ENCODE peak calls at places on chromosome 19, in eight cellular contexts. L is stimulated activated CD8-positive, alpha-beta memory T cell treated with anti-CD3 and anti-CD28 coated beads, Interleukin-4, amount 100 ng/mL, for 4 hours; G is NCI-H1105; Y is HEK293T; H is iris pigment epithelial cell; V is ascending aorta; U is A549; W is endothelial cell. Q is an unnamed sample.

GRCh38 chr19:41192574-41193419 is at the start of gene CYP2S1:
- DNase-seq in U (peak), Y (peak), G (no peak), H (peak), V (no peak), L (no peak), W (peak), Q (peak)

GRCh38 chr19:17420267-17420924 is 549 bp downstream of the MVB12A start:
- DNase-seq in W (peak), U (peak), V (no peak), Y (no peak), H (no peak), L (no peak), G (peak), Q (peak)

GRCh38 chr19:6459356-6460098 is at the start of gene SLC25A23:
- DNase-seq in W (peak), Y (peak), G (peak), U (peak), V (no peak), H (peak), L (peak), Q (peak)

GRCh38 chr19:52896431-52897148 is 845 bp downstream of the ZNF320 start:
- DNase-seq in L (no peak), G (no peak), U (no peak), Y (peak), V (no peak), W (peak), H (peak), Q (peak)

GRCh38 chr19:33196446-33197193 is 2.5 kb downstream of the LRP3 start:
- DNase-seq in V (no peak), W (no peak), H (no peak), G (no peak), Y (no peak), U (no peak), L (no peak), Q (no peak)

GRCh38 chr19:6424190-6424938 is at the start of gene KHSRP:
- DNase-seq in L (no peak), Y (no peak), V (no peak), H (no peak), W (peak), G (peak), U (no peak), Q (no peak)

GRCh38 chr19:33429891-33430673 is 56.6 kb downstream of the CEBPG start:
- DNase-seq in W (no peak), H (no peak), G (no peak), L (no peak), V (no peak), Y (no peak), U (no peak), Q (no peak)

GRCh38 chr19:29467824-29468401 is 57.9 kb upstream of the VSTM2B start:
- DNase-seq in L (no peak), U (peak), G (peak), V (no peak), W (no peak), Y (peak), H (peak), Q (peak)

GRCh38 chr19:38318595-38319142 is 976 bp upstream of the KCNK6 start:
- DNase-seq in U (no peak), L (no peak), G (no peak), W (no peak), Y (no peak), H (no peak), V (no peak), Q (no peak)

GRCh38 chr19:3509566-3509989 is 3.5 kb downstream of the FZR1 start:
- DNase-seq in U (no peak), W (no peak), G (no peak), V (no peak), H (peak), L (no peak), Y (no peak), Q (no peak)

GRCh38 chr19:34925278-34925855 is 1.3 kb upstream of the ZNF30 start:
- DNase-seq in Y (no peak), L (no peak), U (no peak), W (no peak), H (no peak), V (no peak), G (no peak), Q (no peak)

GRCh38 chr19:50377051-50377441 is 789 bp downstream of the NR1H2 start:
- DNase-seq in Y (peak), H (no peak), W (no peak), V (no peak), L (no peak), G (peak), U (peak), Q (peak)

GRCh38 chr19:6423499-6424189 is 967 bp downstream of the KHSRP start:
- DNase-seq in W (peak), U (no peak), L (no peak), G (no peak), V (no peak), Y (peak), H (peak), Q (peak)

GRCh38 chr19:56111601-56112312 is 9.3 kb downstream of the ZNF787 start:
- DNase-seq in V (no peak), L (peak), G (no peak), H (no peak), U (no peak), Y (no peak), W (no peak), Q (no peak)

GRCh38 chr19:48925240-48925843 is 8.2 kb upstream of the DHDH start:
- DNase-seq in W (no peak), U (peak), V (no peak), H (peak), Y (no peak), G (no peak), L (no peak), Q (no peak)

GRCh38 chr19:3632098-3632497 is 5.5 kb upstream of the CACTIN start:
- DNase-seq in L (no peak), W (no peak), Y (no peak), V (no peak), U (no peak), G (no peak), H (no peak), Q (no peak)

GRCh38 chr19:35663981-35664380 is 2.3 kb upstream of the UPK1A start:
- DNase-seq in G (no peak), Y (no peak), H (no peak), U (no peak), W (no peak), L (no peak), V (no peak), Q (no peak)

GRCh38 chr19:6516659-6517291 is 14.1 kb upstream of the TNFSF9 start:
- DNase-seq in V (peak), W (peak), U (peak), Y (peak), L (peak), G (peak), H (peak), Q (peak)

GRCh38 chr19:32316034-32316433 is 29.4 kb upstream of the ZNF507 start:
- DNase-seq in H (no peak), U (no peak), V (no peak), L (no peak), W (no peak), Y (no peak), G (no peak), Q (peak)

GRCh38 chr19:40691421-40692211 is 1.2 kb upstream of the NUMBL start:
- DNase-seq in V (no peak), U (peak), H (no peak), G (peak), L (no peak), Y (no peak), W (no peak), Q (no peak)

GRCh38 chr19:16527334-16527935 is 14.8 kb downstream of the CHERP start:
- DNase-seq in U (no peak), V (no peak), G (no peak), H (no peak), W (no peak), Y (no peak), L (no peak), Q (no peak)

GRCh38 chr19:29259867-29260281 is 46.9 kb upstream of the UQCRFS1 start:
- DNase-seq in Y (no peak), V (no peak), W (no peak), L (no peak), H (no peak), G (no peak), U (no peak), Q (no peak)

GRCh38 chr19:17659996-17660395 is 28.2 kb downstream of the UNC13A start:
- DNase-seq in V (no peak), H (no peak), G (no peak), L (no peak), W (no peak), U (no peak), Y (no peak), Q (no peak)

GRCh38 chr19:57406516-57407123 is 4.3 kb upstream of the ZNF17 start:
- DNase-seq in H (peak), U (peak), V (no peak), G (peak), Y (peak), W (peak), L (peak), Q (peak)

GRCh38 chr19:16598848-16599247 is 26.6 kb upstream of the SLC35E1 start:
- DNase-seq in Y (no peak), G (no peak), H (no peak), L (no peak), W (no peak), V (no peak), U (no peak), Q (no peak)

GRCh38 chr19:4635763-4636135 is 3.6 kb upstream of the TNFAIP8L1 start:
- DNase-seq in W (no peak), H (no peak), L (no peak), Y (no peak), U (no peak), V (no peak), G (no peak), Q (no peak)

GRCh38 chr19:6213266-6213595 is 66.5 kb downstream of the MLLT1 start:
- DNase-seq in G (no peak), L (no peak), U (no peak), H (no peak), V (no peak), Y (no peak), W (no peak), Q (no peak)

GRCh38 chr19:20367811-20368294 is 197.7 kb downstream of the ZNF737 start:
- DNase-seq in U (no peak), W (peak), G (peak), L (no peak), V (no peak), Y (no peak), H (no peak), Q (peak)